ENCODE peak calls at places on chromosomes 2 and 18, in five cellular contexts. R is K562, E is A549, W is HepG2, B is GM12878. M is an unnamed sample.
A peak's percentile ranks its signal among the peaks of the same experiment; 100 is the strongest.

GRCh38 chr2:209648714-209649113 is 122.9 kb upstream of the UNC80 start:
- DNase-seq in W (no peak), R (no peak), B (no peak), E (no peak), M (no peak)

GRCh38 chr2:10981941-10982381 is 70.2 kb downstream of the KCNF1 start:
- DNase-seq in R (no peak), W (no peak), E (no peak), B (no peak), M (no peak)

GRCh38 chr18:12726774-12727550 is 24.1 kb downstream of the PSMG2 start:
- DNase-seq in B (no peak), W (peak; percentile 65), R (peak; percentile 57), E (peak; percentile 50), M (peak; percentile 49)

GRCh38 chr2:198127627-198128026 is 323.2 kb downstream of the PLCL1 start:
- DNase-seq in E (peak; percentile 12), B (peak; percentile 32), R (peak; percentile 40), W (peak; percentile 56), M (peak; percentile 51)

GRCh38 chr2:173997779-173998178 is 32.6 kb upstream of the SP3 start:
- DNase-seq in R (no peak), W (no peak), E (no peak), B (no peak), M (no peak)

GRCh38 chr2:30385327-30385726 is 61.7 kb upstream of the LCLAT1 start:
- DNase-seq in B (no peak), R (no peak), W (no peak), E (no peak), M (no peak)

GRCh38 chr2:218880749-218881594 is at the start of gene WNT10A:
- DNase-seq in W (no peak), B (no peak), E (no peak), R (no peak), M (no peak)

GRCh38 chr2:237895544-237896506 is 36.4 kb downstream of the RAMP1 start:
- DNase-seq in W (no peak), E (no peak), B (no peak), R (no peak), M (no peak)

GRCh38 chr18:23437357-23438045 is 15.6 kb upstream of the RIOK3 start:
- DNase-seq in E (peak; percentile 51), R (peak; percentile 97), B (no peak), W (peak; percentile 39), M (peak; percentile 34)

GRCh38 chr18:21134895-21135294 is 23.3 kb upstream of the ROCK1 start:
- DNase-seq in E (no peak), B (no peak), R (no peak), W (no peak), M (no peak)

GRCh38 chr18:10579079-10579867 is 53.4 kb downstream of the NAPG start:
- DNase-seq in E (no peak), R (no peak), B (no peak), W (no peak), M (no peak)

GRCh38 chr2:224645722-224646121 is 60.6 kb upstream of the CUL3 start:
- DNase-seq in B (no peak), R (no peak), W (no peak), E (no peak), M (no peak)

GRCh38 chr2:119659601-119660342 is 19.2 kb upstream of the TMEM177 start:
- DNase-seq in W (peak; percentile 49), B (no peak), R (peak; percentile 61), E (no peak), M (peak; percentile 22)

GRCh38 chr2:39730685-39731302 is 48.3 kb downstream of the THUMPD2 start:
- DNase-seq in B (no peak), R (peak; percentile 20), W (peak; percentile 60), E (peak; percentile 25), M (peak; percentile 10)

GRCh38 chr2:30948857-30949256 is 141.6 kb upstream of the CAPN13 start:
- DNase-seq in W (no peak), R (no peak), B (no peak), E (no peak), M (no peak)

GRCh38 chr2:66477125-66477842 is 42.4 kb downstream of the MEIS1 start:
- DNase-seq in R (no peak), E (no peak), W (no peak), B (no peak), M (no peak)

GRCh38 chr2:54106631-54107454 is 8.6 kb upstream of the ACYP2 start:
- DNase-seq in B (no peak), E (peak; percentile 51), W (peak; percentile 73), R (peak; percentile 17), M (peak; percentile 53)

GRCh38 chr2:28096421-28096820 is 205.9 kb downstream of the BABAM2 start:
- DNase-seq in E (no peak), R (no peak), B (no peak), W (no peak), M (no peak)

GRCh38 chr18:75384144-75384543 is 43.4 kb downstream of the SMIM21 start:
- DNase-seq in E (no peak), W (no peak), R (no peak), B (no peak), M (no peak)

GRCh38 chr18:6629635-6630140 is 99.8 kb upstream of the ARHGAP28 start:
- DNase-seq in R (no peak), B (no peak), W (no peak), E (no peak), M (no peak)

GRCh38 chr2:26765475-26766200 is 1.6 kb downstream of the SLC35F6 start:
- DNase-seq in B (no peak), R (no peak), W (no peak), E (no peak), M (no peak)

DNA sequence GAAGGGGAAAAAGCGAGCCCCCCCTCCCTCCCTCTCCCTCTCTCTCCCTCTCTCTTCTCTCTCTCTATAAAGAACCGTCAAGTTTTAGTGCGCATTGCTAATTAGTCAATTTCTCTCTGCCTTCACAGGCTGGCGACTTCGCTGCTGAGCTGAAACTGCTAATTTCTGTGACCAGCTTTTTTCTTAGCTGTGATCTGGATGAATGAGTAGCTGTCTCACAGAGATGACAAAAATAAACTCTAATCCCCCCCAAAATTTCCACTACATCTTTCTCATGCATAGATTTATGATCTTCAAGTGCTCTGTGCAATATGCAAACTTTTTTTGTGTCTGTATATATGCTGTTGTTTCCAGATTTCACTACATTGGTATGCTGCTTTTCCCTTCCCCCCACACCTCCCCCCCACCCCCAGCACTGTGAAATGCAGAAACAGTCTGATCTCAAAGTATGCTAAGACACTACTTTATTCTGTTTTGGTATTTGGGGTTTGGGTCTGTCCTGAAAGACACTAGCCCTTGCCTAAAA is 427 bp upstream of the KLHL14 start:
- DNase-seq in W (no peak), R (no peak), B (no peak), E (no peak), M (no peak)
- TF ChIP-seq REST in W (no peak), R (no peak), B (no peak), E (no peak), M (no peak)

GRCh38 chr2:67797801-67798535 is 264.8 kb downstream of the C1D start:
- DNase-seq in E (no peak), W (no peak), B (no peak), R (no peak), M (no peak)
- TF ChIP-seq POLR2A in E (no peak), W (no peak), B (no peak), R (no peak), M (no peak)

DNA sequence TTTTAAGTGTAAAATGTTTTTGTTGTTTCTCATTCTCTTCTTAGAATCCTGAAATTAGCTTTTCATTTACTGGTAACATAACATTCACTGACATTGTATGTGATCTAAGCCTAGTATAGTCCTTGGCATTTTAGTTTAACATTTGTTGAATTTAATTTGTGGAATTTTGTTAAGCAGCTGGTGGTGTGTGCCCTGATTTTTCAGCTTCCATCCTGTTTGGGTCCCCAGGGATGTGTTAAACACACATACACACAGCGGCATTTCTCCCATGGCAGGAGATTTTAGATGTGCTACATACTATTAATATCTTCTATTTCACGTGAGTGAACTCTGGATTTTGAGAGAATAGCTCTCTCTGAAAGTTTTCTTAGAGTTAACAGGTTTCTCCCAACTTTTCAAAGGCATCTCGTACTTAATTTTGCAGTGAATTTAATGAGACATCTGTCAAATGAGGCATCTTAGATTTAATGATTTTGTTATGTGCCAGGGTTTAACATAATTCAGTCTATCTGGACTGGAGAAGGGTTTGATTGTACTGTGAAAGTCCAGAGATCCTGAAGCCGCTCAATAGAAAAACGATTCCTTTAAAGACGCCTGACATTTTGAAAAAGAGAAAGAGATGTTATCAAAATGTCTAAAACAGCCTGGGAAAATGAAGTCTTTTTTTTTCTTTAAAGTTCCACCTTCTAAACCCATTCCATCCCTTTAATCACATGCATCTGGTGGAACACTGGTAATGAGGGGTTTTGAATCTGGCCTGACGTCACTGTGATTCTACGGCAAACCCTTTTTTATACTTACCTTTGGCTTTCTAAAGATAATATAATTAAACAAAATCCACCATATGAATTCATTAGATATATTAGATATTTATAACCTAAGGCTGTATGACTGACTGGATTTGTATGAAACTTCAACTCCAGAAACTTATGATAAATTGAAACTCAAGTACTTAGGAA is 6.8 kb downstream of the PHLPP1 start:
- DNase-seq in R (no peak), W (no peak), E (no peak), B (no peak), M (no peak)
- H3K4me3 ChIP-seq in R (no peak overlapping the region), W (peak overlapping the region; percentile 86), E (no peak overlapping the region), B (no peak overlapping the region), M (no peak overlapping the region)

GRCh38 chr18:41690332-41691110 is 264.5 kb upstream of the PIK3C3 start:
- DNase-seq in B (no peak), E (no peak), W (no peak), R (no peak), M (no peak)
- TF ChIP-seq REST in B (no peak), E (no peak), W (no peak), R (no peak), M (no peak)